ENCODE peak calls at places on chromosomes 11 and 22, in seven cellular contexts. R is choroid plexus epithelial cell; L is CD4-positive, alpha-beta T cell; W is fibroblast of mammary gland; M is endothelial cell of umbilical vein; S is AG09309; F is tibial artery. X is an unnamed sample.

GRCh38 chr11:3952715-3953114 is 97.3 kb downstream of the STIM1 start:
- DNase-seq in R (no peak), L (no peak), W (no peak), M (no peak), S (no peak), F (no peak), X (no peak)

GRCh38 chr11:68929135-68929534 is 25.4 kb downstream of the IGHMBP2 start:
- DNase-seq in R (no peak), L (no peak), W (no peak), M (no peak), S (no peak), F (no peak), X (no peak)

GRCh38 chr22:19457828-19458428 is 10.4 kb upstream of the C22orf39 start:
- DNase-seq in R (no peak), L (no peak), W (no peak), M (no peak), S (no peak), F (no peak), X (no peak)

GRCh38 chr22:26883393-26883792 is 226.0 kb downstream of the MIAT start:
- DNase-seq in R (no peak), L (no peak), W (no peak), M (no peak), S (no peak), F (no peak), X (no peak)

GRCh38 chr11:10540546-10540914 is 457 bp downstream of the RNF141 start:
- DNase-seq in R (peak), L (no peak), W (peak), M (peak), S (no peak), F (no peak), X (no peak)

GRCh38 chr22:42603427-42603826 is 11.3 kb downstream of the POLDIP3 start:
- DNase-seq in R (no peak), L (no peak), W (no peak), M (no peak), S (no peak), F (no peak), X (no peak)

GRCh38 chr22:17117890-17118289 is 3.3 kb downstream of the TMEM121B start:
- DNase-seq in R (no peak), L (no peak), W (no peak), M (no peak), S (no peak), F (no peak), X (no peak)

GRCh38 chr11:122784325-122785155 is 53.8 kb upstream of the CRTAM start:
- DNase-seq in R (peak), L (no peak), W (peak), M (peak), S (peak), F (peak), X (peak)

GRCh38 chr11:86781546-86781945 is 18.8 kb upstream of the PRSS23 start:
- DNase-seq in R (no peak), L (no peak), W (no peak), M (no peak), S (no peak), F (no peak), X (no peak)

GRCh38 chr22:50014053-50014501 is 1.5 kb upstream of the IL17REL start:
- DNase-seq in R (no peak), L (no peak), W (no peak), M (no peak), S (no peak), F (no peak), X (no peak)

GRCh38 chr22:28116261-28116673 is 197.2 kb upstream of the PITPNB start:
- DNase-seq in R (peak), L (no peak), W (peak), M (no peak), S (peak), F (peak), X (peak)

GRCh38 chr22:42895541-42895981 is 38.5 kb upstream of the ARFGAP3 start:
- DNase-seq in R (no peak), L (no peak), W (no peak), M (no peak), S (no peak), F (no peak), X (no peak)

GRCh38 chr11:117197516-117198456 is 1.4 kb upstream of the TAGLN start:
- DNase-seq in R (peak), L (no peak), W (no peak), M (no peak), S (no peak), F (peak), X (no peak)

GRCh38 chr11:44464741-44465140 is 100.7 kb upstream of the CD82 start:
- DNase-seq in R (peak), L (no peak), W (peak), M (no peak), S (no peak), F (no peak), X (no peak)
- TF ChIP-seq CTCF in R (peak), L (no peak), W (no peak), M (no peak), S (peak), F (no peak), X (no peak)

GRCh38 chr11:114316980-114317675 is 20.9 kb downstream of the NNMT start:
- DNase-seq in R (peak), L (no peak), W (peak), M (no peak), S (no peak), F (peak), X (no peak)

GRCh38 chr11:114318361-114318760 is 22.2 kb downstream of the NNMT start:
- DNase-seq in R (no peak), L (no peak), W (peak), M (peak), S (no peak), F (no peak), X (no peak)

GRCh38 chr11:114315749-114316368 is 19.7 kb downstream of the NNMT start:
- DNase-seq in R (peak), L (no peak), W (peak), M (peak), S (no peak), F (no peak), X (no peak)

GRCh38 chr11:114319716-114320328 is 23.6 kb downstream of the NNMT start:
- DNase-seq in R (no peak), L (no peak), W (peak), M (no peak), S (no peak), F (no peak), X (no peak)

GRCh38 chr11:114317738-114318137 is 21.5 kb downstream of the NNMT start:
- DNase-seq in R (peak), L (no peak), W (peak), M (peak), S (no peak), F (peak), X (no peak)
- TF ChIP-seq CTCF in R (peak), L (no peak), W (peak), M (peak), S (peak), F (peak), X (peak)

DNA sequence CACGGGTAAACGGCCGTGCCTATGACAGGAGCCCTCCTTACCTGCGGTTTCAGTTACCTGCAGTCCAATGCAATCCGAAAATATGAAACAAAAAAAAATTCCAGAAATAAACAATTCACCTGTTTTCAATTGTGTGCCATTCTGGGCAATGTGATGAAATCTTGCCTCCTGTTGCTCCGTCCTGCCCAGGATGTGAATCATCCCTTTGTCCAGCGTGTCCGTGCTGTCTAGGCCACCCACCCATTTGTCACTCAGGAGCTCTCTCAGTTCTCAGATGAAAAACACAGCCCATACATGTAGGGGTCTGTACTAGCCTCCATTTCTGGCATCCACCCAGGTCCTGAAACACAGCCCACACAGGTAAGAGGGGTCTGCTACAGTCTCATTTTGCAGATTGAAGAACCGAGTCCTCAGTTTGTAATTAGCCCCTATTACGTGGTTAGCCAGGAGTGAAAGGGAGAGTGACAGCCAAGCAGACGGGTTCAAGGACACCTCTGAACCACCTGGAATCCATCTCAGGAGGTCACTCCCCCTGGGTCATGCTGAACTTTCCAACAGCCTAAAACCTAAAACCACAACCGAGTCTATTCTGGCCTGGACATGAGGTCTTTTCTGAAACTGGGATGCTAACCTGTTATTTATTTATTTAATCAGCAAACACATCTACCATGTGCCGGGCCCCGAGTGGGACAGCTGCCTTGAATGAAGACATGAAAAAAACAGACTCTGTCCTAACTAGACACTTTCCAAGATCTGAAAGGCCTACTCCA is 317.2 kb downstream of the SHANK2 start:
- DNase-seq in R (no peak), L (no peak), W (peak), M (no peak), S (no peak), F (no peak), X (no peak)
- TF ChIP-seq CTCF in R (no peak), L (no peak), W (no peak), M (no peak), S (no peak), F (no peak), X (no peak)

GRCh38 chr11:62393735-62394134 is 25.1 kb upstream of the SCGB1A1 start:
- DNase-seq in R (no peak), L (no peak), W (no peak), M (no peak), S (no peak), F (no peak), X (no peak)
- TF ChIP-seq CTCF in R (no peak), L (no peak), W (no peak), M (no peak), S (no peak), F (no peak), X (no peak)

GRCh38 chr11:12287374-12288211 is 89.8 kb upstream of the PARVA start:
- DNase-seq in R (peak), L (no peak), W (peak), M (peak), S (peak), F (peak), X (peak)
- TF ChIP-seq CTCF in R (peak), L (no peak), W (peak), M (peak), S (peak), F (peak), X (peak)

GRCh38 chr11:47099213-47099917 is 77.3 kb downstream of the ARFGAP2 start:
- DNase-seq in R (no peak), L (no peak), W (peak), M (peak), S (no peak), F (no peak), X (no peak)

GRCh38 chr11:47104337-47104950 is 72.2 kb downstream of the ARFGAP2 start:
- DNase-seq in R (peak), L (no peak), W (no peak), M (no peak), S (no peak), F (no peak), X (peak)

GRCh38 chr11:47105541-47105940 is 71.1 kb downstream of the ARFGAP2 start:
- DNase-seq in R (no peak), L (no peak), W (no peak), M (no peak), S (no peak), F (no peak), X (no peak)

GRCh38 chr11:47099918-47100315 is 76.8 kb downstream of the ARFGAP2 start:
- DNase-seq in R (no peak), L (no peak), W (no peak), M (no peak), S (no peak), F (no peak), X (no peak)

GRCh38 chr11:47101452-47101851 is 75.2 kb downstream of the ARFGAP2 start:
- DNase-seq in R (no peak), L (no peak), W (no peak), M (no peak), S (no peak), F (no peak), X (no peak)
- TF ChIP-seq CTCF in R (no peak), L (no peak), W (no peak), M (no peak), S (no peak), F (no peak), X (no peak)

GRCh38 chr11:126857860-126858808 is 142.4 kb downstream of the KIRREL3 start:
- DNase-seq in R (no peak), L (no peak), W (peak), M (no peak), S (no peak), F (no peak), X (no peak)

GRCh38 chr11:126861796-126862195 is 138.8 kb downstream of the KIRREL3 start:
- DNase-seq in R (no peak), L (no peak), W (no peak), M (no peak), S (no peak), F (no peak), X (no peak)

GRCh38 chr11:126862664-126863247 is 137.8 kb downstream of the KIRREL3 start:
- DNase-seq in R (no peak), L (no peak), W (no peak), M (no peak), S (no peak), F (no peak), X (no peak)

GRCh38 chr11:126864934-126865333 is 135.6 kb downstream of the KIRREL3 start:
- DNase-seq in R (no peak), L (no peak), W (no peak), M (no peak), S (no peak), F (no peak), X (no peak)

DNA sequence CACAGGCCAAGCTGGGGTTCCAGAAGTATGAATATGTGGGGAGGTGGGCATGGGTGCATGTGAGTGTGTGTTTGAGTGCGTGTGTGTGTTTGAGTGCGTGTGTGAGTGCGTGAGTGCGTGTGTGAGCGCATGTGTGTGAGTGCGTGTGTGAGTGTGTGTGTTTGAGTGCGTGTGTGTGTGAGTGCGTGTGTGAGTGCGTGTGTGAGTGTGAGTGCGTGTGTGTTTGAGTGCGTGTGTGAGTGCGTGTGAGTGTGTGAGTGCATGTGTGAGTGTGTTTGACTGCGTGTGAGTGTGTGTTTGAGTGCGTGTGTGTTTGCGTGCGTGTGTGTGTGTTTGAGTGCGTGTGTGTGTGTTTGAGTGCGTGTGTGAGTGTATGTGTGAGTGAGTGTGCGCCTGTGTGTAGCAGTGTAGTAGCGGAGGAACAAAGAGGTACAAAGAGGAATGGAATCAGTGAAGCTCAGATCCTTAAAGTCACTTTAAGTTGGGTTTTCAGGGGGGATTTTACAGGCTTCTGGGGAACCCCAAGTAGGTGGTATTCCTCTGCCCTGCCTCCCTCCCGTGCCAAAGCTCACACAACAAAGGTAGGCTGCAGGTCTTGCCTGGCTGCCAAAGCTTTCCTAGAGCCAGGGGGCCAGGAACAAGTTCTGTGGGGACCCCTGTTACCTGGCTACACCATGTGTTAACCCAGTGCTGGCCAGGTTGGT is 137.1 kb downstream of the KIRREL3 start:
- DNase-seq in R (no peak), L (no peak), W (no peak), M (no peak), S (no peak), F (no peak), X (no peak)
- TF ChIP-seq CTCF in R (no peak), L (no peak), W (no peak), M (no peak), S (no peak), F (no peak), X (no peak)

GRCh38 chr11:67482736-67483497 is at the start of gene AIP:
- DNase-seq in R (peak), L (peak), W (peak), M (peak), S (peak), F (peak), X (peak)
- TF ChIP-seq CTCF in R (peak), L (peak), W (no peak), M (no peak), S (peak), F (no peak), X (peak)

GRCh38 chr11:67646535-67647336 is 3.8 kb downstream of the ACY3 start:
- DNase-seq in R (no peak), L (no peak), W (no peak), M (no peak), S (no peak), F (no peak), X (no peak)

GRCh38 chr11:67647471-67647870 is 3.1 kb downstream of the ACY3 start:
- DNase-seq in R (no peak), L (no peak), W (no peak), M (no peak), S (no peak), F (no peak), X (no peak)

GRCh38 chr11:67644042-67644441 is 4.5 kb upstream of the TBX10 start:
- DNase-seq in R (peak), L (no peak), W (peak), M (no peak), S (no peak), F (no peak), X (no peak)

GRCh38 chr11:67644472-67645418 is 5.2 kb upstream of the TBX10 start:
- DNase-seq in R (no peak), L (no peak), W (no peak), M (no peak), S (no peak), F (no peak), X (no peak)

DNA sequence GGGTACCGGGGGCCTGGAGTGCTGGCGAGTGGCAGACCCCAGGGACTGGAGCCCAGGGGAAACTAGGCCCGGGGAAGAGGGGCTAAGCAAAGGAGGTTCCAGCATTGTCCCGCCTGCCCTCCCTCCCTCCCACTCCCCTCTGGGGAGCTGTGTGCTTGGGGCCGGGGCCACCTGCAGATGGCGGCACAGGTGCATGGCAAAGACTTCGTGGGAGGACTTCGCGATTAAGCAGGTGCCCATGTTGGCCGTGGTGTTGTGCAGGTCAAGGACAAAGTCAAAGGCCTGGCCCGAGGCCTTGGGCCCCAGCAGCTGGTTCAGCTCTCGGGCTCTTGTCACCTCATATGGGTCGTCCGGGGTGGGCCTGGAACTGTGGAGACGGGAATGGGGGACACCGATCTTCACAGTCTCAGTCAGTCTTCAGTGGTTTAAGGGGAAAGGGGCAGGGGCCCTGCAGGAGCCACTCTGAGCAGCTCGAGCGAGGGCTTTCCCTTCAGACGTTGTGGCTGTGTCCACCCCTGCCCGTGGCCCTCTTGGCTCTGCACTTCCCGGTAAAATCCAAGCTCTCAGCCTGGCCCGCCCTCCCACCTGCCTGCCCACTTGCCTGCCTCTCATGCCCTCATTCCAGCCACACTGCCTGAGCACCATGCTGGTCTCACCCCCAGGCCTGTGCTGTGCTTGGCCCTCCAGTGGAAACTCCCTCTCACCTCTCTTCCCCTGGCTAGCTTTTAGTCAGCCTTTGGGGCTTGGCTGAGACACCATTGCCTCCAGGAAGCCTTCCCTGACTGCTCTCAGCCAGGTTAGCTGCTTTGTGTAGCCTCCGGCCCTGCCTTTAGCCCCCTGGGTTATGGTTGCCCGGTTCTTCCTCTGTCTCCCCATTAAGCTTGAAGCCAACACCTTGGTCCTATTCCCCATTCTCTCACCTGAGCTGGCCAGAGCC is 4.7 kb downstream of the ACY3 start:
- DNase-seq in R (no peak), L (no peak), W (no peak), M (no peak), S (no peak), F (no peak), X (no peak)
- TF ChIP-seq CTCF in R (no peak), L (no peak), W (no peak), M (no peak), S (no peak), F (no peak), X (no peak)

X was measured in AG04449.